ENCODE peak calls at places on chromosomes 4 and X, in seven cellular contexts. One of them, this sample, is unnamed.

GRCh38 chr4:177673980-177674504 is 231.8 kb upstream of the AGA start:
- DNase-seq in right atrium auricular region: no peak
- DNase-seq in CD8-positive, alpha-beta T cell: no peak
- DNase-seq in BJ: no peak
- DNase-seq in left ventricle myocardium inferior: no peak
- DNase-seq in fibroblast of lung: peak
- DNase-seq in brain microvascular endothelial cell: no peak
- DNase-seq in this sample: no peak

GRCh38 chr4:111923786-111924185 is 221.5 kb upstream of the FAM241A start:
- DNase-seq in right atrium auricular region: no peak
- DNase-seq in CD8-positive, alpha-beta T cell: no peak
- DNase-seq in BJ: no peak
- DNase-seq in left ventricle myocardium inferior: no peak
- DNase-seq in fibroblast of lung: no peak
- DNase-seq in brain microvascular endothelial cell: no peak
- DNase-seq in this sample: no peak

GRCh38 chr4:5711479-5712184 is 631 bp downstream of the EVC start:
- DNase-seq in right atrium auricular region: no peak
- DNase-seq in CD8-positive, alpha-beta T cell: no peak
- DNase-seq in BJ: no peak
- DNase-seq in left ventricle myocardium inferior: peak
- DNase-seq in fibroblast of lung: peak
- DNase-seq in brain microvascular endothelial cell: peak
- DNase-seq in this sample: peak

GRCh38 chrX:133045986-133046385 is 50.9 kb downstream of the USP26 start:
- DNase-seq in right atrium auricular region: no peak
- DNase-seq in CD8-positive, alpha-beta T cell: no peak
- DNase-seq in BJ: no peak
- DNase-seq in left ventricle myocardium inferior: no peak
- DNase-seq in fibroblast of lung: peak
- DNase-seq in brain microvascular endothelial cell: peak
- DNase-seq in this sample: peak

GRCh38 chr4:174713821-174714220 is 115.2 kb downstream of the GLRA3 start:
- DNase-seq in right atrium auricular region: no peak
- DNase-seq in CD8-positive, alpha-beta T cell: no peak
- DNase-seq in BJ: no peak
- DNase-seq in left ventricle myocardium inferior: no peak
- DNase-seq in fibroblast of lung: no peak
- DNase-seq in brain microvascular endothelial cell: peak
- DNase-seq in this sample: no peak

GRCh38 chrX:16739574-16739973 is 20.2 kb downstream of the SYAP1 start:
- DNase-seq in right atrium auricular region: no peak
- DNase-seq in CD8-positive, alpha-beta T cell: no peak
- DNase-seq in BJ: no peak
- DNase-seq in left ventricle myocardium inferior: no peak
- DNase-seq in fibroblast of lung: no peak
- DNase-seq in brain microvascular endothelial cell: no peak
- DNase-seq in this sample: no peak

GRCh38 chr4:76690091-76690905 is 207.6 kb downstream of the SOWAHB start:
- DNase-seq in right atrium auricular region: no peak
- DNase-seq in CD8-positive, alpha-beta T cell: no peak
- DNase-seq in BJ: no peak
- DNase-seq in left ventricle myocardium inferior: no peak
- DNase-seq in fibroblast of lung: peak
- DNase-seq in brain microvascular endothelial cell: no peak
- DNase-seq in this sample: no peak

GRCh38 chrX:40127052-40127451 is 29.3 kb upstream of the BCOR start:
- DNase-seq in right atrium auricular region: no peak
- DNase-seq in CD8-positive, alpha-beta T cell: no peak
- DNase-seq in BJ: no peak
- DNase-seq in left ventricle myocardium inferior: no peak
- DNase-seq in fibroblast of lung: no peak
- DNase-seq in brain microvascular endothelial cell: no peak
- DNase-seq in this sample: no peak

GRCh38 chr4:100511906-100512305 is 5.9 kb downstream of the EMCN start:
- DNase-seq in right atrium auricular region: no peak
- DNase-seq in CD8-positive, alpha-beta T cell: no peak
- DNase-seq in BJ: no peak
- DNase-seq in left ventricle myocardium inferior: no peak
- DNase-seq in fibroblast of lung: no peak
- DNase-seq in brain microvascular endothelial cell: no peak
- DNase-seq in this sample: no peak

GRCh38 chrX:107676559-107677378 is 48.5 kb downstream of the PRPS1 start:
- DNase-seq in right atrium auricular region: peak
- DNase-seq in CD8-positive, alpha-beta T cell: peak
- DNase-seq in BJ: peak
- DNase-seq in left ventricle myocardium inferior: peak
- DNase-seq in fibroblast of lung: peak
- DNase-seq in brain microvascular endothelial cell: peak
- DNase-seq in this sample: no peak

GRCh38 chr4:86595426-86595805 is 1.3 kb downstream of the PTPN13 start:
- DNase-seq in right atrium auricular region: no peak
- DNase-seq in CD8-positive, alpha-beta T cell: no peak
- DNase-seq in BJ: no peak
- DNase-seq in left ventricle myocardium inferior: no peak
- DNase-seq in fibroblast of lung: no peak
- DNase-seq in brain microvascular endothelial cell: peak
- DNase-seq in this sample: no peak

GRCh38 chr4:86592553-86593249 is 1.4 kb upstream of the PTPN13 start:
- DNase-seq in right atrium auricular region: no peak
- DNase-seq in CD8-positive, alpha-beta T cell: no peak
- DNase-seq in BJ: no peak
- DNase-seq in left ventricle myocardium inferior: no peak
- DNase-seq in fibroblast of lung: no peak
- DNase-seq in brain microvascular endothelial cell: peak
- DNase-seq in this sample: no peak

GRCh38 chr4:86594559-86595425 is 677 bp downstream of the PTPN13 start:
- DNase-seq in right atrium auricular region: peak
- DNase-seq in CD8-positive, alpha-beta T cell: no peak
- DNase-seq in BJ: peak
- DNase-seq in left ventricle myocardium inferior: peak
- DNase-seq in fibroblast of lung: peak
- DNase-seq in brain microvascular endothelial cell: peak
- DNase-seq in this sample: peak

GRCh38 chr4:86596802-86597201 is 2.7 kb downstream of the PTPN13 start:
- DNase-seq in right atrium auricular region: no peak
- DNase-seq in CD8-positive, alpha-beta T cell: no peak
- DNase-seq in BJ: no peak
- DNase-seq in left ventricle myocardium inferior: no peak
- DNase-seq in fibroblast of lung: peak
- DNase-seq in brain microvascular endothelial cell: no peak
- DNase-seq in this sample: no peak

DNA sequence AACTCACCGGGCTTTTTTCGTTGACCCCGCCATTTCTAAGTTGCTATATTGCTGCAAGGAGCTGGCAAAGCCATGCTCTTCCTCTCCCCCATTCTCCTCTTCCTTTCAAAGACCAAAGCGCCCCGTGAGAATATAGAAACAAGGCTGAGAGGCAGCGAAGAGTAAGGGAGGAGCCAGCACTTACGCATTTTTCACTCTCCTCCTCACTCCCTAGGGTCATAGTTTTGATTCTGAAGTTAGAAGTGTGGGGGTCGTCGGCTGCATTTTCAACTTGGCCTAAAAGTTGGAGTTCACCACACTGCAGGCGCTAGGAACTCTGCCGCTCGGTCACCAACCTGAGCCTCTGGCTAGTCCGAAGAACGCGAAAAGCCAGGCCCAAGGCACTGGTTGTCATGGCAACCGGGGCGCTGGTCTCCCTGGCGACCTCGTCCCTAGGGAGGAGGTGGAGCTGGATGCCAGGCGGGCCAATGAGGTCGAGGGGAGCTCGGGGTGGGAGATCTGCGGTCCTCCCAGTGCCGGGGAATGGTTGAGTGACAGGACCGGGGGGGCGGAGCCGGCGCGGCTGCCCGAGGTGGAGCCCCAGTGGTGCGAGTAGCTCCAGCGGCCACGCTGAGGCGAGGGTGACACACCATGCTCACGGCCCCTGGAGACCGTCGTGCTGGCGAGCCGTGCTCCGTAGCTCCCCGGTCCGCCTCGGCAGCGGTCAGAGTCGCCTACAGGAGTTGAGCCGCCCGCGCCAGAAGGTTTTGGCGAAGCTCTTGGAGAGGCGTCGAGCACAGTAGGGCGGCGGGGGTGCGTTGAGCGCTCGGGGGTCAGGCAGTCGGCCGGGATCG is at the start of gene PTPN13:
- DNase-seq in right atrium auricular region: peak
- DNase-seq in CD8-positive, alpha-beta T cell: peak
- DNase-seq in BJ: peak
- DNase-seq in left ventricle myocardium inferior: peak
- DNase-seq in fibroblast of lung: peak
- DNase-seq in brain microvascular endothelial cell: peak
- DNase-seq in this sample: peak
- TF ChIP-seq CTCF in right atrium auricular region: no peak
- TF ChIP-seq CTCF in CD8-positive, alpha-beta T cell: no peak
- TF ChIP-seq CTCF in BJ: no peak
- TF ChIP-seq CTCF in left ventricle myocardium inferior: no peak
- TF ChIP-seq CTCF in fibroblast of lung: no peak
- TF ChIP-seq CTCF in brain microvascular endothelial cell: no peak
- TF ChIP-seq CTCF in this sample: peak

GRCh38 chr4:123401466-123402175 is 5.0 kb downstream of the SPRY1 start:
- DNase-seq in right atrium auricular region: peak
- DNase-seq in CD8-positive, alpha-beta T cell: no peak
- DNase-seq in BJ: no peak
- DNase-seq in left ventricle myocardium inferior: no peak
- DNase-seq in fibroblast of lung: no peak
- DNase-seq in brain microvascular endothelial cell: no peak
- DNase-seq in this sample: no peak
- TF ChIP-seq CTCF in right atrium auricular region: no peak
- TF ChIP-seq CTCF in CD8-positive, alpha-beta T cell: no peak
- TF ChIP-seq CTCF in BJ: no peak
- TF ChIP-seq CTCF in left ventricle myocardium inferior: no peak
- TF ChIP-seq CTCF in fibroblast of lung: no peak
- TF ChIP-seq CTCF in brain microvascular endothelial cell: no peak
- TF ChIP-seq CTCF in this sample: no peak

GRCh38 chr4:3112979-3113469 is 38.5 kb downstream of the HTT start:
- DNase-seq in right atrium auricular region: no peak
- DNase-seq in CD8-positive, alpha-beta T cell: no peak
- DNase-seq in BJ: no peak
- DNase-seq in left ventricle myocardium inferior: no peak
- DNase-seq in fibroblast of lung: no peak
- DNase-seq in brain microvascular endothelial cell: no peak
- DNase-seq in this sample: no peak

GRCh38 chr4:3118281-3118680 is 43.8 kb downstream of the HTT start:
- DNase-seq in right atrium auricular region: no peak
- DNase-seq in CD8-positive, alpha-beta T cell: no peak
- DNase-seq in BJ: no peak
- DNase-seq in left ventricle myocardium inferior: no peak
- DNase-seq in fibroblast of lung: no peak
- DNase-seq in brain microvascular endothelial cell: no peak
- DNase-seq in this sample: no peak

GRCh38 chr4:3114377-3114776 is 39.9 kb downstream of the HTT start:
- DNase-seq in right atrium auricular region: no peak
- DNase-seq in CD8-positive, alpha-beta T cell: no peak
- DNase-seq in BJ: no peak
- DNase-seq in left ventricle myocardium inferior: no peak
- DNase-seq in fibroblast of lung: no peak
- DNase-seq in brain microvascular endothelial cell: no peak
- DNase-seq in this sample: no peak

GRCh38 chr4:3115637-3116300 is 41.3 kb downstream of the HTT start:
- DNase-seq in right atrium auricular region: no peak
- DNase-seq in CD8-positive, alpha-beta T cell: no peak
- DNase-seq in BJ: no peak
- DNase-seq in left ventricle myocardium inferior: no peak
- DNase-seq in fibroblast of lung: no peak
- DNase-seq in brain microvascular endothelial cell: no peak
- DNase-seq in this sample: no peak

DNA sequence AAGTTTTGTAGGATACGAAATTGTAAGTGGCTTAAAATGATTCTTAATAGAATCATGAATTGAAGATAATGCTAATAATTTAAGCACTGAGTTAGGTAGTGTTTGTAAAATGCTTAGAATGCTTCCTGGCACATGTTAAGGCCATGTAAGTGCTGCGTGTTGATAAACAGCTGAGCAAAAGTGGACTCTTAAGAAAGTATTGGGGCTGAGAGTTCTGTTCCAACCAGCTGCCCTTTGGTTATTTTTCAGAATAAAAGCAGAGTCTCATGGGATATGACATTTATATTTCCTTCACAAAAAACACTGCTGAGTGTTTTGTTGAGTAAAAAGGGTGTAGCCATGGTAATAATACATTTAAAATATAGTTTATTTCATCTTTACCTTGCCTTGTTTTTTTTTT is 42.5 kb downstream of the HTT start:
- DNase-seq in right atrium auricular region: no peak
- DNase-seq in CD8-positive, alpha-beta T cell: no peak
- DNase-seq in BJ: no peak
- DNase-seq in left ventricle myocardium inferior: no peak
- DNase-seq in fibroblast of lung: no peak
- DNase-seq in brain microvascular endothelial cell: no peak
- DNase-seq in this sample: no peak
- TF ChIP-seq CTCF in right atrium auricular region: no peak
- TF ChIP-seq CTCF in CD8-positive, alpha-beta T cell: no peak
- TF ChIP-seq CTCF in BJ: no peak
- TF ChIP-seq CTCF in left ventricle myocardium inferior: no peak
- TF ChIP-seq CTCF in fibroblast of lung: no peak
- TF ChIP-seq CTCF in brain microvascular endothelial cell: no peak
- TF ChIP-seq CTCF in this sample: no peak

GRCh38 chr4:38210396-38211114 is 250.4 kb downstream of the PTTG2 start:
- DNase-seq in right atrium auricular region: no peak
- DNase-seq in CD8-positive, alpha-beta T cell: no peak
- DNase-seq in BJ: no peak
- DNase-seq in left ventricle myocardium inferior: no peak
- DNase-seq in fibroblast of lung: no peak
- DNase-seq in brain microvascular endothelial cell: peak
- DNase-seq in this sample: no peak
- TF ChIP-seq CTCF in right atrium auricular region: no peak
- TF ChIP-seq CTCF in CD8-positive, alpha-beta T cell: no peak
- TF ChIP-seq CTCF in BJ: no peak
- TF ChIP-seq CTCF in left ventricle myocardium inferior: no peak
- TF ChIP-seq CTCF in fibroblast of lung: no peak
- TF ChIP-seq CTCF in brain microvascular endothelial cell: no peak
- TF ChIP-seq CTCF in this sample: no peak

GRCh38 chr4:38067499-38067898 is 107.3 kb downstream of the PTTG2 start:
- DNase-seq in right atrium auricular region: no peak
- DNase-seq in CD8-positive, alpha-beta T cell: no peak
- DNase-seq in BJ: no peak
- DNase-seq in left ventricle myocardium inferior: no peak
- DNase-seq in fibroblast of lung: no peak
- DNase-seq in brain microvascular endothelial cell: no peak
- DNase-seq in this sample: no peak

GRCh38 chr4:38071801-38072567 is 111.8 kb downstream of the PTTG2 start:
- DNase-seq in right atrium auricular region: no peak
- DNase-seq in CD8-positive, alpha-beta T cell: no peak
- DNase-seq in BJ: no peak
- DNase-seq in left ventricle myocardium inferior: no peak
- DNase-seq in fibroblast of lung: peak
- DNase-seq in brain microvascular endothelial cell: no peak
- DNase-seq in this sample: peak

GRCh38 chr4:38068107-38068506 is 107.9 kb downstream of the PTTG2 start:
- DNase-seq in right atrium auricular region: no peak
- DNase-seq in CD8-positive, alpha-beta T cell: no peak
- DNase-seq in BJ: no peak
- DNase-seq in left ventricle myocardium inferior: no peak
- DNase-seq in fibroblast of lung: no peak
- DNase-seq in brain microvascular endothelial cell: no peak
- DNase-seq in this sample: no peak

GRCh38 chr4:38072578-38072977 is 112.4 kb downstream of the PTTG2 start:
- DNase-seq in right atrium auricular region: no peak
- DNase-seq in CD8-positive, alpha-beta T cell: no peak
- DNase-seq in BJ: no peak
- DNase-seq in left ventricle myocardium inferior: no peak
- DNase-seq in fibroblast of lung: peak
- DNase-seq in brain microvascular endothelial cell: no peak
- DNase-seq in this sample: no peak

GRCh38 chr4:38069271-38069760 is 109.1 kb downstream of the PTTG2 start:
- DNase-seq in right atrium auricular region: no peak
- DNase-seq in CD8-positive, alpha-beta T cell: no peak
- DNase-seq in BJ: no peak
- DNase-seq in left ventricle myocardium inferior: no peak
- DNase-seq in fibroblast of lung: peak
- DNase-seq in brain microvascular endothelial cell: no peak
- DNase-seq in this sample: peak
- TF ChIP-seq CTCF in right atrium auricular region: no peak
- TF ChIP-seq CTCF in CD8-positive, alpha-beta T cell: no peak
- TF ChIP-seq CTCF in BJ: peak
- TF ChIP-seq CTCF in left ventricle myocardium inferior: peak
- TF ChIP-seq CTCF in fibroblast of lung: peak
- TF ChIP-seq CTCF in brain microvascular endothelial cell: peak
- TF ChIP-seq CTCF in this sample: peak

This sample was measured in GM13977.